ENCODE peak calls at places on chromosomes 11 and 22, in ten cellular contexts. A is ovary; B is activated CD4-positive, alpha-beta T cell treated with anti-CD3 and anti-CD28 coated beads for 36 hours; M is substantia nigra; X is C1 segment of cervical spinal cord; G is activated CD8-positive, alpha-beta memory T cell treated with anti-CD3 and anti-CD28 coated beads for 1 hour; P is mammary epithelial cell; K is HFFc6; V is activated CD8-positive, alpha-beta T cell treated with anti-CD3 and anti-CD28 coated beads, Interleukin-2, amount 10 ng/mL, durations not matched to agents 7 days and 5 days; Z is naive B cell. L is an unnamed sample.

GRCh38 chr11:45405916-45406670 is 120.0 kb upstream of the SYT13 start:
- DNase-seq in V (no peak), M (no peak), X (no peak), B (no peak), G (no peak), Z (no peak), K (peak), A (no peak), P (no peak), L (no peak)

GRCh38 chr11:1665313-1665712 is 31.7 kb upstream of the KRTAP5-6 start:
- DNase-seq in V (no peak), P (no peak), A (no peak), M (no peak), G (no peak), B (no peak), X (no peak), K (no peak), Z (no peak), L (no peak)

GRCh38 chr11:103546236-103546635 is 437.0 kb downstream of the DYNC2H1 start:
- DNase-seq in K (peak), V (no peak), A (no peak), M (no peak), B (no peak), P (peak), G (no peak), Z (no peak), X (no peak), L (no peak)

GRCh38 chr22:44210721-44211120 is 30.0 kb downstream of the PARVG start:
- DNase-seq in A (no peak), K (peak), V (no peak), X (no peak), G (no peak), M (no peak), Z (no peak), P (no peak), B (no peak), L (no peak)

GRCh38 chr11:110000045-110000502 is 93.1 kb upstream of the ZC3H12C start:
- DNase-seq in V (no peak), K (peak), X (no peak), A (no peak), G (no peak), B (no peak), P (peak), M (no peak), Z (peak), L (no peak)

GRCh38 chr11:5251746-5252145 is 2.1 kb upstream of the HBG1 start:
- DNase-seq in X (no peak), V (no peak), K (no peak), M (no peak), Z (no peak), A (no peak), B (no peak), G (no peak), P (no peak), L (no peak)

GRCh38 chr11:2586091-2586792 is 113.6 kb downstream of the KCNQ1OT1 start:
- DNase-seq in M (no peak), A (peak), K (no peak), Z (no peak), V (peak), X (no peak), G (no peak), P (no peak), B (no peak), L (no peak)

GRCh38 chr11:6468712-6469495 is 4.8 kb downstream of the TRIM3 start:
- DNase-seq in B (peak), X (peak), P (peak), Z (no peak), A (peak), M (peak), G (no peak), K (peak), V (no peak), L (no peak)

GRCh38 chr22:26585104-26585790 is 4.7 kb downstream of the TPST2 start:
- DNase-seq in K (peak), M (no peak), P (peak), A (peak), B (no peak), V (peak), Z (no peak), G (no peak), X (peak), L (no peak)

GRCh38 chr11:96230686-96231085 is 112.3 kb downstream of the MAML2 start:
- DNase-seq in G (no peak), V (no peak), M (no peak), P (no peak), B (no peak), X (no peak), K (no peak), A (no peak), Z (no peak), L (no peak)

GRCh38 chr11:32426819-32427615 is 8.3 kb downstream of the WT1 start:
- DNase-seq in G (no peak), P (no peak), M (no peak), Z (no peak), A (peak), V (no peak), K (no peak), B (peak), X (no peak), L (no peak)

GRCh38 chr11:6646040-6646439 is 9.6 kb downstream of the DCHS1 start:
- DNase-seq in M (no peak), P (no peak), A (peak), B (peak), G (no peak), V (no peak), Z (no peak), X (no peak), K (peak), L (no peak)

GRCh38 chr22:36116127-36116526 is 44.4 kb downstream of the APOL3 start:
- DNase-seq in P (no peak), B (no peak), G (no peak), V (no peak), X (no peak), M (no peak), K (no peak), Z (no peak), A (no peak), L (no peak)

GRCh38 chr11:8068605-8069221 is 12.3 kb upstream of the TUB start:
- DNase-seq in A (peak), P (no peak), V (no peak), Z (no peak), G (no peak), B (no peak), M (no peak), X (no peak), K (peak), L (no peak)

GRCh38 chr11:75432911-75433321 is at the start of gene KLHL35:
- DNase-seq in V (no peak), M (no peak), K (no peak), G (no peak), B (no peak), X (no peak), Z (no peak), P (no peak), A (no peak), L (no peak)

GRCh38 chr11:581752-582151 is 5.5 kb downstream of the PHRF1 start:
- DNase-seq in V (no peak), Z (no peak), B (no peak), X (peak), K (no peak), M (no peak), P (no peak), G (no peak), A (no peak), L (no peak)

GRCh38 chr11:101061606-101062005 is 68.0 kb downstream of the PGR start:
- DNase-seq in G (no peak), X (no peak), P (no peak), M (no peak), Z (no peak), V (no peak), A (no peak), B (no peak), K (no peak), L (no peak)

GRCh38 chr11:116730568-116730967 is 42.2 kb downstream of the BUD13 start:
- DNase-seq in X (peak), G (no peak), B (no peak), P (no peak), V (no peak), K (no peak), Z (no peak), M (no peak), A (peak), L (no peak)

GRCh38 chr22:44449061-44449682 is 48.9 kb downstream of the RTL6 start:
- DNase-seq in Z (no peak), M (no peak), P (peak), A (no peak), V (no peak), K (peak), B (no peak), X (no peak), G (no peak), L (no peak)

GRCh38 chr22:35761037-35761436 is 43.4 kb downstream of the APOL5 start:
- DNase-seq in A (no peak), X (no peak), M (no peak), Z (no peak), V (no peak), K (no peak), P (no peak), B (no peak), G (no peak), L (no peak)

GRCh38 chr22:46459347-46460065 is 77.9 kb downstream of the CELSR1 start:
- DNase-seq in A (no peak), Z (no peak), X (no peak), M (no peak), K (no peak), B (no peak), P (no peak), G (no peak), V (no peak), L (no peak)

GRCh38 chr11:126683766-126684728 is 316.5 kb downstream of the KIRREL3 start:
- DNase-seq in G (no peak), X (no peak), P (peak), K (no peak), Z (no peak), B (no peak), M (no peak), V (no peak), A (no peak), L (no peak)

L was measured in T-helper 9 cell.